ENCODE peak calls at places on chromosomes 3 and 15, in ten cellular contexts. Z, W, P, Q, M, G, T, A, E and R are unnamed samples.

GRCh38 chr3:48436477-48436787 is 3.5 kb downstream of the CCDC51 start:
- DNase-seq in Z (no peak), W (no peak), P (no peak), Q (no peak), M (no peak), G (no peak), T (no peak), A (no peak), E (no peak), R (no peak)

GRCh38 chr15:62896969-62897486 is 145.5 kb upstream of the TPM1 start:
- DNase-seq in Z (no peak), W (no peak), P (peak), Q (peak), M (peak), G (peak), T (peak), A (peak), E (no peak), R (no peak)

GRCh38 chr3:144770813-144771400 is 799.3 kb downstream of the DIPK2A start:
- DNase-seq in Z (no peak), W (peak), P (peak), Q (no peak), M (no peak), G (peak), T (no peak), A (peak), E (no peak), R (no peak)

GRCh38 chr15:31869640-31870335 is 160.5 kb upstream of the CHRNA7 start:
- DNase-seq in Z (no peak), W (peak), P (no peak), Q (no peak), M (no peak), G (no peak), T (peak), A (no peak), E (no peak), R (peak)

GRCh38 chr3:136209921-136210320 is 13.8 kb upstream of the MSL2 start:
- DNase-seq in Z (no peak), W (no peak), P (no peak), Q (no peak), M (no peak), G (peak), T (no peak), A (no peak), E (no peak), R (no peak)

GRCh38 chr3:25611193-25611592 is 53.5 kb downstream of the TOP2B start:
- DNase-seq in Z (no peak), W (no peak), P (no peak), Q (no peak), M (no peak), G (no peak), T (no peak), A (no peak), E (no peak), R (no peak)

GRCh38 chr15:98514034-98514622 is 134.2 kb upstream of the IGF1R start:
- DNase-seq in Z (no peak), W (no peak), P (no peak), Q (no peak), M (no peak), G (no peak), T (no peak), A (no peak), E (no peak), R (no peak)

GRCh38 chr15:62981071-62981470 is 61.5 kb upstream of the TPM1 start:
- DNase-seq in Z (no peak), W (no peak), P (no peak), Q (no peak), M (no peak), G (no peak), T (no peak), A (no peak), E (no peak), R (no peak)

GRCh38 chr15:68201879-68202261 is 3.3 kb downstream of the CALML4 start:
- DNase-seq in Z (no peak), W (no peak), P (no peak), Q (peak), M (no peak), G (no peak), T (no peak), A (no peak), E (no peak), R (no peak)

GRCh38 chr3:52798978-52799476 is 4.4 kb downstream of the ITIH3 start:
- DNase-seq in Z (no peak), W (peak), P (no peak), Q (no peak), M (no peak), G (no peak), T (peak), A (peak), E (peak), R (peak)

GRCh38 chr3:31891876-31892455 is 89.1 kb downstream of the OSBPL10 start:
- DNase-seq in Z (no peak), W (no peak), P (no peak), Q (no peak), M (no peak), G (no peak), T (no peak), A (no peak), E (no peak), R (no peak)

GRCh38 chr3:95134693-95135375 is 1072.0 kb downstream of the NSUN3 start:
- DNase-seq in Z (no peak), W (no peak), P (no peak), Q (no peak), M (no peak), G (peak), T (no peak), A (no peak), E (no peak), R (no peak)

GRCh38 chr3:43155464-43156121 is 49.7 kb upstream of the POMGNT2 start:
- DNase-seq in Z (peak), W (peak), P (no peak), Q (peak), M (no peak), G (peak), T (peak), A (peak), E (peak), R (peak)

GRCh38 chr3:33613041-33613440 is 105.0 kb downstream of the CLASP2 start:
- DNase-seq in Z (no peak), W (no peak), P (no peak), Q (no peak), M (no peak), G (no peak), T (no peak), A (no peak), E (no peak), R (no peak)

GRCh38 chr15:25243800-25244097 is 195.1 kb downstream of the UBE3A start:
- DNase-seq in Z (peak), W (no peak), P (no peak), Q (peak), M (peak), G (no peak), T (peak), A (no peak), E (peak), R (peak)

GRCh38 chr3:165839296-165840076 is 2.3 kb upstream of the BCHE start:
- DNase-seq in Z (no peak), W (peak), P (no peak), Q (no peak), M (no peak), G (no peak), T (no peak), A (no peak), E (no peak), R (no peak)

GRCh38 chr3:45817788-45818523 is 21.6 kb upstream of the SLC6A20 start:
- DNase-seq in Z (no peak), W (no peak), P (peak), Q (no peak), M (no peak), G (peak), T (peak), A (peak), E (no peak), R (no peak)

GRCh38 chr15:78325092-78325843 is 14.9 kb upstream of the CRABP1 start:
- DNase-seq in Z (no peak), W (no peak), P (no peak), Q (no peak), M (peak), G (peak), T (no peak), A (no peak), E (no peak), R (no peak)

GRCh38 chr3:13791501-13792490 is 88.1 kb downstream of the WNT7A start:
- DNase-seq in Z (peak), W (no peak), P (no peak), Q (no peak), M (peak), G (no peak), T (no peak), A (no peak), E (no peak), R (no peak)

GRCh38 chr15:25170113-25170731 is 215.4 kb downstream of the SNRPN start:
- DNase-seq in Z (no peak), W (no peak), P (no peak), Q (no peak), M (peak), G (no peak), T (peak), A (no peak), E (peak), R (peak)

GRCh38 chr3:193665370-193665989 is 72.5 kb downstream of the OPA1 start:
- DNase-seq in Z (no peak), W (peak), P (peak), Q (no peak), M (no peak), G (peak), T (no peak), A (peak), E (no peak), R (no peak)

GRCh38 chr15:82312611-82313349 is 36.5 kb downstream of the GOLGA6L10 start:
- DNase-seq in Z (no peak), W (no peak), P (no peak), Q (peak), M (peak), G (no peak), T (no peak), A (no peak), E (peak), R (no peak)

GRCh38 chr15:64574220-64574994 is 114.0 kb downstream of the ZNF609 start:
- DNase-seq in Z (no peak), W (no peak), P (no peak), Q (no peak), M (no peak), G (peak), T (no peak), A (no peak), E (no peak), R (no peak)

GRCh38 chr3:99895706-99896441 is 78.2 kb downstream of the CMSS1 start:
- DNase-seq in Z (no peak), W (no peak), P (peak), Q (no peak), M (no peak), G (peak), T (no peak), A (peak), E (no peak), R (no peak)

GRCh38 chr3:194130807-194131589 is 5.0 kb upstream of the HES1 start:
- DNase-seq in Z (no peak), W (peak), P (no peak), Q (no peak), M (no peak), G (peak), T (peak), A (no peak), E (no peak), R (no peak)

GRCh38 chr3:189827108-189827507 is 195.9 kb downstream of the TP63 start:
- DNase-seq in Z (no peak), W (no peak), P (no peak), Q (no peak), M (no peak), G (no peak), T (no peak), A (no peak), E (no peak), R (no peak)

GRCh38 chr15:39114690-39115378 is 466.0 kb upstream of the THBS1 start:
- DNase-seq in Z (no peak), W (no peak), P (no peak), Q (no peak), M (no peak), G (no peak), T (no peak), A (no peak), E (no peak), R (no peak)

GRCh38 chr3:45560270-45561020 is 34.1 kb upstream of the LIMD1 start:
- DNase-seq in Z (no peak), W (no peak), P (no peak), Q (peak), M (peak), G (no peak), T (no peak), A (no peak), E (no peak), R (no peak)

GRCh38 chr15:50458301-50458700 is 34.1 kb downstream of the USP8 start:
- DNase-seq in Z (no peak), W (no peak), P (no peak), Q (no peak), M (no peak), G (no peak), T (no peak), A (no peak), E (no peak), R (no peak)

GRCh38 chr3:38634133-38634532 is 15.4 kb downstream of the SCN5A start:
- DNase-seq in Z (no peak), W (no peak), P (no peak), Q (peak), M (no peak), G (peak), T (no peak), A (no peak), E (no peak), R (no peak)

GRCh38 chr3:12979151-12979946 is 93.9 kb downstream of the IQSEC1 start:
- DNase-seq in Z (no peak), W (no peak), P (no peak), Q (no peak), M (no peak), G (no peak), T (no peak), A (no peak), E (no peak), R (no peak)

GRCh38 chr3:72587282-72587681 is 261.0 kb downstream of the SHQ1 start:
- DNase-seq in Z (no peak), W (peak), P (no peak), Q (no peak), M (no peak), G (no peak), T (no peak), A (no peak), E (no peak), R (no peak)

GRCh38 chr3:177569823-177570657 is 372.8 kb upstream of the TBL1XR1 start:
- DNase-seq in Z (no peak), W (no peak), P (peak), Q (no peak), M (no peak), G (no peak), T (no peak), A (no peak), E (no peak), R (no peak)

GRCh38 chr3:119559441-119559963 is at the start of gene CD80:
- DNase-seq in Z (no peak), W (peak), P (peak), Q (peak), M (no peak), G (peak), T (peak), A (peak), E (peak), R (peak)

GRCh38 chr15:99432271-99433025 is 133.3 kb upstream of the MEF2A start:
- DNase-seq in Z (no peak), W (no peak), P (no peak), Q (no peak), M (peak), G (no peak), T (no peak), A (no peak), E (no peak), R (peak)

GRCh38 chr3:14228611-14229470 is 50.2 kb downstream of the LSM3 start:
- DNase-seq in Z (no peak), W (no peak), P (no peak), Q (no peak), M (no peak), G (no peak), T (no peak), A (no peak), E (no peak), R (no peak)

GRCh38 chr3:49351521-49352011 is 6.6 kb downstream of the GPX1 start:
- DNase-seq in Z (no peak), W (no peak), P (peak), Q (no peak), M (no peak), G (peak), T (no peak), A (no peak), E (no peak), R (no peak)

GRCh38 chr3:15452156-15452555 is 24.8 kb downstream of the EAF1 start:
- DNase-seq in Z (no peak), W (no peak), P (no peak), Q (peak), M (no peak), G (no peak), T (no peak), A (no peak), E (no peak), R (no peak)

DNA sequence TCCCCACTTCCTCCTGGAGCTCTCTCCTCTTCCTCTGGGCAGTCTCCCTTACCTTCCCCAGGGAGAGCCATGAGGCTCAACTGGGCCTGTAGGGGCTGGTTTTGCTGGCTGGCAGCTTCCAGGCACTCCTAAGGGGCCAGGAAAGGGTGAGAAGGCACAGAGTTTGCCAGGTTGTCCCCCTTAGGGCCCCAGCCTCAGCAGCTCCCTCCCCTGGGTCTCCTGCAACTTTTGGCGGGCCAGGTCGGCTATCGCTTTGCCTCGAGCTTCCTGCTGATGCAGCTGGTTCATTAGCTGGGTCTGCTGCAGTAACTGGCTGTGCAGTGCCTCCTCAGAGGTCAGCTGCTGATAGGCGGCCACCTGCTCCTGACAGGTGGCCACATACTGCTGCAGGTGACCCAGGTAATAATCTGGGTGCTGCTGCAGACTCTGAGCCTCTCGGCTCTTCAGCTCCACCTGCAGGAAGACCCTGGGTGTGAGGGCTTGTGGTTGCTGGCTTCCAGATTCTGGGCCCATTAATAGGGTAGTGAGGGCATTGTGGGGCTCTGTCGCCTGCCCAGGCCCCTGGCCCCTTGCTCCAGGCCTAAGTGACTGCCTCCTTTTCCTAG is 29.7 kb upstream of the OR4F6 start:
- DNase-seq in Z (no peak), W (peak), P (no peak), Q (no peak), M (no peak), G (no peak), T (no peak), A (peak), E (peak), R (no peak)
- TF ChIP-seq CTCF in Z (no peak), W (peak), P (peak), Q (no peak), M (peak), G (no peak), T (no peak), A (peak), E (peak), R (no peak)

GRCh38 chr3:107431048-107431297 is 53.7 kb downstream of the CCDC54 start:
- DNase-seq in Z (peak), W (peak), P (no peak), Q (peak), M (no peak), G (no peak), T (no peak), A (no peak), E (no peak), R (no peak)

GRCh38 chr3:107431298-107432012 is 54.2 kb downstream of the CCDC54 start:
- DNase-seq in Z (peak), W (peak), P (no peak), Q (peak), M (no peak), G (peak), T (peak), A (no peak), E (peak), R (peak)

GRCh38 chr3:107432013-107432515 is 54.8 kb downstream of the CCDC54 start:
- DNase-seq in Z (no peak), W (peak), P (no peak), Q (no peak), M (no peak), G (no peak), T (peak), A (no peak), E (peak), R (no peak)

GRCh38 chr3:107429330-107430181 is 52.3 kb downstream of the CCDC54 start:
- DNase-seq in Z (peak), W (peak), P (peak), Q (peak), M (peak), G (peak), T (peak), A (peak), E (peak), R (peak)

DNA sequence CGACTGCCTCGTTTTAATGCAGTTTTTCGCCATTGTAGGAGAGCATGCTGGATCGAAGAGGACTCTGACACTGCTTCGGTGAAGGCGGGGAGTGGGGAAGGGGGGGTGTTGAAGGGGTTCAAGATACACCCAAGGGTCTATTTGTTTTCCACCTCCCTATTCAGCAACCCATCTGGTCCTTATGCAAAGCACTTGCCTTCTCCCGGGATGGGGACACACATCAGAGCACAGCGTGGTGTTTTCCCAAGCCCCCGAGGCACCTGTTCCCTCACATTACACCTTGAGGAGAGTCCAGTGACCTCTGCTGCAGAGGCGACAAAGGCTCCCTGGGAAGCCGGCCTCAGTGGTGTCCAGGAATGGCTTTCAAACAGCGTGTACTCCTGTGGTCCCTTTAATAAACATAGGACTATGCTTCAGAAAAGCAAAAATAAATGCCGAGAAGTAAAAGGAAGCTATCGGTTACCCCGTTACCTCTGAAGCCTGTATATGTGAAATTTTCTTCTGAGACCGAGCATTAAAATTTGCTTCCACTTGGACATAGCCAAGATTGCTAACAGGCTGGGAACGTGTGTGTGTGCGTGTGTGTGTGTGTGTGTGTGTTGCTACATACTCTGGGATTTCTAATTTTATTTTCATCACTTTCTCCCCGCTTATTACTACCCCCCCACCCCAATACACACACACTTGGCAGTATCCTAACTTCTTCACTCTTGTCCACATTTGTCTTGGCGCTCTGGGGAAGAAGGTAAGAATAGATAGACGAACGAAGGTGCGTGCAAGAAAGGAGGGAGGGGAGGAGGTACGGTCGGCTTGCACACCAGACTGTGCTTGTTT is 53.2 kb downstream of the CCDC54 start:
- DNase-seq in Z (no peak), W (peak), P (no peak), Q (no peak), M (no peak), G (peak), T (no peak), A (no peak), E (peak), R (no peak)
- TF ChIP-seq CTCF in Z (no peak), W (peak), P (no peak), Q (no peak), M (no peak), G (no peak), T (no peak), A (no peak), E (no peak), R (peak)

GRCh38 chr3:22392859-22393258 is 641.8 kb upstream of the ZNF385D start:
- DNase-seq in Z (no peak), W (no peak), P (no peak), Q (no peak), M (no peak), G (no peak), T (no peak), A (no peak), E (no peak), R (no peak)
- TF ChIP-seq CTCF in Z (no peak), W (no peak), P (no peak), Q (no peak), M (no peak), G (no peak), T (no peak), A (no peak), E (no peak), R (no peak)

GRCh38 chr15:80203361-80203885 is 48.6 kb downstream of the CTXND1 start:
- DNase-seq in Z (no peak), W (peak), P (no peak), Q (peak), M (no peak), G (no peak), T (no peak), A (no peak), E (peak), R (no peak)
- TF ChIP-seq CTCF in Z (no peak), W (peak), P (no peak), Q (no peak), M (no peak), G (no peak), T (no peak), A (no peak), E (peak), R (no peak)